ENCODE peak calls at places on chromosomes 4 and X, in ten cellular contexts. U is EH; O is fibroblast of the aortic adventitia; V is nucleus accumbens; Z is activated naive CD8-positive, alpha-beta T cell treated with anti-CD3 and anti-CD28 coated beads, Interleukin-2, amount 10 ng/mL, durations not matched to agents 7 days and 5 days; D is NCI-H1436; S is epithelial cell of prostate; K is mucosa of gallbladder; Q is activated B cell treated with CpG ODN at 0.5 μM for 24 hours; H is activated CD8-positive, alpha-beta memory T cell treated with anti-CD3 and anti-CD28 coated beads for 1 hour. G is an unnamed sample.
A peak's percentile ranks its signal among the peaks of the same experiment; 100 is the strongest.

GRCh38 chr4:65665951-65666523 is 4.3 kb downstream of the EPHA5 start:
- DNase-seq in D (no peak), Q (no peak), Z (no peak), K (no peak), S (no peak), H (no peak), O (no peak), V (no peak), U (no peak), G (no peak)

GRCh38 chrX:25737540-25737939 is 400.6 kb upstream of the MAGEB18 start:
- DNase-seq in D (no peak), K (no peak), Z (no peak), H (no peak), Q (no peak), V (no peak), U (no peak), O (peak; percentile 48), S (no peak), G (no peak)

GRCh38 chr4:24033626-24034025 is 143.8 kb upstream of the PPARGC1A start:
- DNase-seq in H (no peak), K (no peak), Z (no peak), S (no peak), O (no peak), D (no peak), Q (no peak), U (no peak), V (no peak), G (no peak)

GRCh38 chrX:154478728-154479622 is at the start of gene LAGE3:
- DNase-seq in Q (peak; percentile 95), S (no peak), U (peak; percentile 88), V (peak; percentile 72), H (peak; percentile 90), Z (peak; percentile 98), D (peak; percentile 93), O (peak; percentile 84), K (peak; percentile 94), G (peak; percentile 92)

GRCh38 chr4:38466401-38466800 is 197.6 kb upstream of the KLF3 start:
- DNase-seq in U (no peak), H (no peak), Q (no peak), V (no peak), D (no peak), K (no peak), Z (no peak), S (no peak), O (peak; percentile 56), G (no peak)

GRCh38 chr4:27515140-27515539 is 654.5 kb downstream of the STIM2 start:
- DNase-seq in H (no peak), S (no peak), K (no peak), D (no peak), Q (no peak), U (no peak), Z (no peak), O (no peak), V (no peak), G (no peak)

GRCh38 chr4:121900132-121900983 is 30.1 kb upstream of the BBS7 start:
- DNase-seq in Z (no peak), O (peak; percentile 73), D (peak; percentile 26), K (peak; percentile 60), V (no peak), H (peak; percentile 16), S (peak; percentile 5), U (peak; percentile 65), Q (no peak), G (peak; percentile 70)

GRCh38 chrX:16665089-16665488 is 15.1 kb downstream of the S100G start:
- DNase-seq in D (no peak), Z (no peak), H (no peak), S (no peak), O (peak; percentile 77), U (peak; percentile 69), V (no peak), Q (no peak), K (no peak), G (no peak)

GRCh38 chr4:28167411-28167810 is 1306.8 kb downstream of the STIM2 start:
- DNase-seq in S (peak; percentile 29), O (no peak), D (no peak), V (no peak), Q (no peak), K (no peak), Z (no peak), H (no peak), U (no peak), G (peak; percentile 85)

GRCh38 chr4:33512397-33512796 is 2731.9 kb downstream of the ARAP2 start:
- DNase-seq in Z (no peak), K (no peak), D (no peak), H (no peak), Q (no peak), O (no peak), S (no peak), U (no peak), V (no peak), G (no peak)

GRCh38 chr4:149296084-149296483 is 519.6 kb downstream of the IQCM start:
- DNase-seq in V (no peak), H (no peak), K (no peak), Q (no peak), U (no peak), S (no peak), Z (no peak), D (no peak), O (no peak), G (no peak)

GRCh38 chr4:127247293-127247952 is 385.3 kb upstream of the INTU start:
- DNase-seq in H (no peak), D (no peak), V (no peak), Z (no peak), Q (no peak), U (no peak), S (no peak), K (no peak), O (no peak), G (no peak)

GRCh38 chrX:13268874-13269273 is 51.0 kb downstream of the ATXN3L start:
- DNase-seq in O (no peak), K (no peak), Q (no peak), V (no peak), D (no peak), H (no peak), S (no peak), U (no peak), Z (no peak), G (no peak)

GRCh38 chr4:126604273-126604867 is 1028.4 kb upstream of the INTU start:
- DNase-seq in U (peak; percentile 48), D (no peak), O (peak; percentile 53), V (no peak), K (no peak), Z (no peak), S (no peak), H (no peak), Q (no peak), G (no peak)

GRCh38 chr4:169485791-169486742 is 126.3 kb downstream of the NEK1 start:
- DNase-seq in H (no peak), Q (no peak), S (no peak), O (peak; percentile 81), V (no peak), Z (no peak), K (peak; percentile 36), U (peak; percentile 71), D (peak; percentile 47), G (no peak)

GRCh38 chrX:134725103-134725690 is 66.9 kb upstream of the PLAC1 start:
- DNase-seq in K (no peak), D (no peak), Q (no peak), U (no peak), V (no peak), Z (no peak), O (no peak), S (no peak), H (no peak), G (no peak)

GRCh38 chr4:70589785-70590184 is 2.3 kb upstream of the AMBN start:
- DNase-seq in Q (no peak), K (no peak), D (no peak), O (no peak), H (no peak), S (no peak), Z (no peak), U (no peak), V (no peak), G (no peak)

GRCh38 chr4:70754990-70755688 is 33.4 kb downstream of the RUFY3 start:
- DNase-seq in K (no peak), U (peak; percentile 15), S (no peak), Z (no peak), D (no peak), H (no peak), Q (no peak), V (no peak), O (no peak), G (no peak)

GRCh38 chrX:31652651-31653050 is 580.8 kb upstream of the FTHL17 start:
- DNase-seq in Q (no peak), V (no peak), U (no peak), O (no peak), S (no peak), H (no peak), D (no peak), Z (no peak), K (no peak), G (no peak)

GRCh38 chr4:112633477-112634235 is 3.1 kb downstream of the ZGRF1 start:
- DNase-seq in Z (no peak), V (no peak), S (no peak), O (peak; percentile 72), U (peak; percentile 55), K (no peak), Q (no peak), H (no peak), D (peak; percentile 13), G (no peak)

GRCh38 chrX:1451676-1452496 is 823 bp downstream of the ASMTL start:
- DNase-seq in O (no peak), H (no peak), V (no peak), S (no peak), U (no peak), Q (peak; percentile 18), Z (peak; percentile 43), K (no peak), D (no peak), G (peak; percentile 37)

GRCh38 chr4:145176641-145177432 is 3.6 kb downstream of the OTUD4 start:
- DNase-seq in H (no peak), U (no peak), Z (no peak), K (no peak), V (no peak), D (no peak), O (no peak), Q (no peak), S (no peak), G (no peak)

GRCh38 chr4:2276581-2277325 is 14.8 kb upstream of the MXD4 start:
- DNase-seq in K (no peak), U (no peak), H (no peak), Z (no peak), Q (no peak), V (no peak), S (no peak), O (no peak), D (no peak), G (no peak)